ENCODE peak calls at places on chromosomes 3 and 15, in eight cellular contexts. B is natural killer cell treated with Interleukin-12 subunit alpha and Interleukin-12 subunit beta and Interleukin-15 and Interleukin-18, amount 100 ng/mL, for 72 hours; P is stomach; T is nucleus accumbens; F is A172; Z is NCI-H1694; K is uterus; D is LHCN-M2. E is an unnamed sample.

GRCh38 chr15:47708595-47708994 is 8.7 kb upstream of the SEMA6D start:
- DNase-seq in B (no peak), P (no peak), T (no peak), F (no peak), Z (no peak), K (no peak), D (no peak), E (no peak)

GRCh38 chr15:60396560-60396963 is 1.2 kb downstream of the ANXA2 start:
- DNase-seq in B (no peak), P (no peak), T (no peak), F (no peak), Z (no peak), K (no peak), D (peak), E (no peak)

GRCh38 chr3:159785276-159785675 is 203.4 kb upstream of the IL12A start:
- DNase-seq in B (no peak), P (no peak), T (no peak), F (no peak), Z (no peak), K (no peak), D (no peak), E (no peak)

GRCh38 chr15:60967728-60968127 is 261.4 kb downstream of the RORA start:
- DNase-seq in B (no peak), P (no peak), T (no peak), F (no peak), Z (no peak), K (no peak), D (no peak), E (no peak)

GRCh38 chr3:89964347-89964746 is 856.9 kb downstream of the EPHA3 start:
- DNase-seq in B (no peak), P (no peak), T (no peak), F (no peak), Z (no peak), K (no peak), D (peak), E (no peak)

GRCh38 chr3:46681387-46681786 is 12.1 kb downstream of the ALS2CL start:
- DNase-seq in B (no peak), P (no peak), T (no peak), F (no peak), Z (no peak), K (no peak), D (no peak), E (no peak)

GRCh38 chr3:172317984-172318383 is 130.3 kb downstream of the GHSR start:
- DNase-seq in B (no peak), P (no peak), T (no peak), F (peak), Z (peak), K (peak), D (peak), E (no peak)

GRCh38 chr15:42627485-42627884 is 52.1 kb downstream of the STARD9 start:
- DNase-seq in B (no peak), P (no peak), T (no peak), F (no peak), Z (no peak), K (no peak), D (no peak), E (no peak)

GRCh38 chr3:172127141-172127540 is 87.8 kb downstream of the FNDC3B start:
- DNase-seq in B (no peak), P (no peak), T (no peak), F (no peak), Z (no peak), K (no peak), D (no peak), E (no peak)

GRCh38 chr15:30038667-30039523 is 43.9 kb upstream of the GOLGA8J start:
- DNase-seq in B (no peak), P (no peak), T (peak), F (peak), Z (no peak), K (no peak), D (no peak), E (no peak)

GRCh38 chr3:101466465-101467309 is 46.3 kb downstream of the SENP7 start:
- DNase-seq in B (no peak), P (peak), T (no peak), F (no peak), Z (no peak), K (no peak), D (no peak), E (no peak)

GRCh38 chr15:80970018-80970657 is 19.5 kb downstream of the MESD start:
- DNase-seq in B (no peak), P (peak), T (peak), F (peak), Z (peak), K (peak), D (peak), E (peak)

GRCh38 chr3:197736010-197736490 is 654 bp downstream of the RUBCN start:
- DNase-seq in B (no peak), P (peak), T (no peak), F (peak), Z (no peak), K (no peak), D (no peak), E (no peak)

GRCh38 chr15:28097656-28098359 is 1.3 kb downstream of the OCA2 start:
- DNase-seq in B (no peak), P (no peak), T (no peak), F (no peak), Z (no peak), K (no peak), D (no peak), E (no peak)

GRCh38 chr15:63726491-63726890 is 107.3 kb downstream of the HERC1 start:
- DNase-seq in B (no peak), P (no peak), T (no peak), F (no peak), Z (no peak), K (no peak), D (no peak), E (no peak)

GRCh38 chr3:33578325-33579180 is 138.3 kb upstream of the UBP1 start:
- DNase-seq in B (no peak), P (no peak), T (no peak), F (peak), Z (no peak), K (no peak), D (peak), E (no peak)

GRCh38 chr3:99747915-99748314 is 69.7 kb upstream of the CMSS1 start:
- DNase-seq in B (no peak), P (no peak), T (no peak), F (peak), Z (no peak), K (no peak), D (peak), E (no peak)

GRCh38 chr3:70849911-70850699 is 537.7 kb upstream of the MDFIC2 start:
- DNase-seq in B (no peak), P (no peak), T (no peak), F (peak), Z (no peak), K (peak), D (peak), E (no peak)

GRCh38 chr15:70379938-70380337 is 282.2 kb upstream of the TLE3 start:
- DNase-seq in B (no peak), P (no peak), T (no peak), F (no peak), Z (no peak), K (no peak), D (no peak), E (no peak)

GRCh38 chr15:85581495-85581894 is 201.1 kb downstream of the AKAP13 start:
- DNase-seq in B (no peak), P (peak), T (no peak), F (no peak), Z (no peak), K (peak), D (no peak), E (peak)

GRCh38 chr15:40511472-40512133 is 40.8 kb downstream of the CHST14 start:
- DNase-seq in B (no peak), P (peak), T (peak), F (no peak), Z (no peak), K (peak), D (peak), E (no peak)

GRCh38 chr3:133130168-133130567 is 92.0 kb downstream of the TMEM108 start:
- DNase-seq in B (no peak), P (no peak), T (no peak), F (no peak), Z (no peak), K (no peak), D (peak), E (no peak)

GRCh38 chr3:127170794-127171193 is 22.1 kb upstream of the PRR23E start:
- DNase-seq in B (no peak), P (no peak), T (peak), F (peak), Z (peak), K (no peak), D (peak), E (no peak)

GRCh38 chr15:43249699-43250203 is 17.0 kb downstream of the TGM5 start:
- DNase-seq in B (peak), P (no peak), T (no peak), F (peak), Z (no peak), K (no peak), D (peak), E (no peak)

GRCh38 chr3:46261926-46262594 is 19.8 kb downstream of the CCR3 start:
- DNase-seq in B (no peak), P (no peak), T (no peak), F (no peak), Z (no peak), K (no peak), D (no peak), E (no peak)

GRCh38 chr15:37057831-37058230 is 42.5 kb downstream of the MEIS2 start:
- DNase-seq in B (no peak), P (no peak), T (no peak), F (no peak), Z (no peak), K (no peak), D (no peak), E (no peak)

GRCh38 chr3:123809597-123809996 is 74.5 kb downstream of the MYLK start:
- DNase-seq in B (no peak), P (no peak), T (no peak), F (no peak), Z (no peak), K (no peak), D (no peak), E (no peak)

E was measured in Jurkat, Clone E6-1.